ENCODE peak calls at places on chromosomes 2 and 18, in eight cellular contexts. One of them, this sample, is unnamed.

GRCh38 chr2:128692895-128693519 is 374.3 kb upstream of the HS6ST1 start:
- DNase-seq in stomach: no peak
- DNase-seq in AG04449: no peak
- DNase-seq in pancreas: no peak
- DNase-seq in colonic mucosa: no peak
- DNase-seq in nephron progenitor cell: no peak
- DNase-seq in heart left ventricle: no peak
- DNase-seq in right atrium auricular region: peak; percentile 46
- DNase-seq in this sample: no peak

GRCh38 chr2:156430978-156431358 is 5.2 kb upstream of the GPD2 start:
- DNase-seq in colonic mucosa: no peak
- DNase-seq in pancreas: no peak
- DNase-seq in right atrium auricular region: no peak
- DNase-seq in stomach: no peak
- DNase-seq in heart left ventricle: no peak
- DNase-seq in nephron progenitor cell: no peak
- DNase-seq in AG04449: no peak
- DNase-seq in this sample: peak; percentile 70

GRCh38 chr2:195406886-195407603 is 250.0 kb upstream of the SLC39A10 start:
- DNase-seq in colonic mucosa: no peak
- DNase-seq in heart left ventricle: no peak
- DNase-seq in nephron progenitor cell: no peak
- DNase-seq in stomach: no peak
- DNase-seq in pancreas: no peak
- DNase-seq in right atrium auricular region: no peak
- DNase-seq in AG04449: no peak
- DNase-seq in this sample: no peak

GRCh38 chr18:44701227-44701626 is 20.5 kb downstream of the SETBP1 start:
- DNase-seq in heart left ventricle: no peak
- DNase-seq in pancreas: no peak
- DNase-seq in nephron progenitor cell: no peak
- DNase-seq in colonic mucosa: no peak
- DNase-seq in AG04449: no peak
- DNase-seq in stomach: no peak
- DNase-seq in right atrium auricular region: no peak
- DNase-seq in this sample: no peak

GRCh38 chr2:108253106-108253505 is 13.3 kb downstream of the SULT1C3 start:
- DNase-seq in pancreas: no peak
- DNase-seq in AG04449: no peak
- DNase-seq in heart left ventricle: no peak
- DNase-seq in nephron progenitor cell: no peak
- DNase-seq in stomach: no peak
- DNase-seq in right atrium auricular region: no peak
- DNase-seq in colonic mucosa: no peak
- DNase-seq in this sample: no peak

GRCh38 chr2:47617028-47617427 is 165.9 kb upstream of the MSH6 start:
- DNase-seq in AG04449: no peak
- DNase-seq in heart left ventricle: no peak
- DNase-seq in stomach: no peak
- DNase-seq in colonic mucosa: no peak
- DNase-seq in pancreas: no peak
- DNase-seq in right atrium auricular region: no peak
- DNase-seq in nephron progenitor cell: no peak
- DNase-seq in this sample: no peak

GRCh38 chr2:10590742-10591141 is 99.0 kb downstream of the NOL10 start:
- DNase-seq in right atrium auricular region: no peak
- DNase-seq in stomach: no peak
- DNase-seq in heart left ventricle: no peak
- DNase-seq in colonic mucosa: no peak
- DNase-seq in AG04449: no peak
- DNase-seq in nephron progenitor cell: no peak
- DNase-seq in pancreas: no peak
- DNase-seq in this sample: no peak

GRCh38 chr18:56873441-56874140 is 222.4 kb downstream of the WDR7 start:
- DNase-seq in pancreas: no peak
- DNase-seq in stomach: no peak
- DNase-seq in right atrium auricular region: no peak
- DNase-seq in heart left ventricle: no peak
- DNase-seq in AG04449: no peak
- DNase-seq in nephron progenitor cell: peak; percentile 6
- DNase-seq in colonic mucosa: no peak
- DNase-seq in this sample: no peak

GRCh38 chr2:195408196-195408595 is 248.8 kb upstream of the SLC39A10 start:
- DNase-seq in AG04449: no peak
- DNase-seq in nephron progenitor cell: no peak
- DNase-seq in pancreas: no peak
- DNase-seq in right atrium auricular region: no peak
- DNase-seq in stomach: no peak
- DNase-seq in heart left ventricle: no peak
- DNase-seq in colonic mucosa: no peak
- DNase-seq in this sample: no peak

GRCh38 chr2:46249654-46250053 is 47.6 kb upstream of the EPAS1 start:
- DNase-seq in right atrium auricular region: no peak
- DNase-seq in AG04449: no peak
- DNase-seq in nephron progenitor cell: no peak
- DNase-seq in heart left ventricle: no peak
- DNase-seq in pancreas: no peak
- DNase-seq in colonic mucosa: no peak
- DNase-seq in stomach: no peak
- DNase-seq in this sample: no peak

GRCh38 chr2:235605306-235605998 is 111.6 kb downstream of the AGAP1 start:
- DNase-seq in stomach: peak; percentile 50
- DNase-seq in AG04449: peak; percentile 74
- DNase-seq in nephron progenitor cell: peak; percentile 67
- DNase-seq in colonic mucosa: peak; percentile 38
- DNase-seq in heart left ventricle: peak; percentile 82
- DNase-seq in right atrium auricular region: peak; percentile 96
- DNase-seq in pancreas: peak; percentile 42
- DNase-seq in this sample: no peak

DNA sequence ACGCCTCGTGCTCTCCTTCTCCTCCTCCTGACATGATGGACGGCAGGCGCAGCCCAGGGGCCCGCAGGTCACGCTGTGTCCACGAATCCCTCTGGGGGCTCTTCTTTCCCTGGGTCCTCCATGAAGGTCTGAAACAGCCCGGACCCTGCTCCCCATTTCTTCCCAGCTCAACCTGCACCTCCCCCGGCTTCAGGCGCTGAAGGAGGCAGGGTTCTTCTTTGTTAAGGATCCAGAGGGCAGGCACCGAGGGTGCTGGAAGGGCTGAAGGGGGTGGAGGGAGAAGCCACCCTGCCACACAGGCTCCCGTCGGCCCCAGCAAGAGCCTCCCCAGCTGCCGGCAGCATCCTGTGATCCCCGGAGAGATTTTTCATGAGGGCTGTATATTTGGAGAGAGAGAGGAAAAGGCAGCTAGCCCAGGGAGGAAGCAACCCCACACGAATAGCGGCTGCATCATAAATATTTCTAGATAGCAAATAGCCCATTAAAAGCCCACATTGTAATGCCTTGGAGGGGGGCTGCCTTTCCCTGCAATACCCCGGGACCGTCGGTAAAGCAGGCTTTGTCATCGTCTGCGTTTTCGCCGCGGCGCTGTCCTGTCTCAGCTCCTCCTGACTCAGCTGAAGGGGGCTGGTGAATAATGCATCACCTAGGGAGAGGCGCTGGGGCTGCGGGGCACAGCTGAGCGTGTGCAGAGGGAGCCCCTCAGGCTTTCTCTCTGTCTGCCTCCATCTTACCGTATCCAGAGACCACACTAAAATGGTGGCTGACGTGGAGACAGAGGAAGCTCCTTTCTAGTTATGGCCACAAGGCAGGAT is 289.3 kb downstream of the SOX11 start:
- DNase-seq in pancreas: no peak
- DNase-seq in colonic mucosa: no peak
- DNase-seq in stomach: no peak
- DNase-seq in heart left ventricle: no peak
- DNase-seq in nephron progenitor cell: peak; percentile 56
- DNase-seq in AG04449: no peak
- DNase-seq in right atrium auricular region: no peak
- DNase-seq in this sample: no peak
- TF ChIP-seq CTCF in pancreas: no peak
- TF ChIP-seq CTCF in colonic mucosa: no peak
- TF ChIP-seq CTCF in stomach: no peak
- TF ChIP-seq CTCF in heart left ventricle: no peak
- TF ChIP-seq CTCF in nephron progenitor cell: no peak
- TF ChIP-seq CTCF in AG04449: no peak
- TF ChIP-seq CTCF in right atrium auricular region: no peak
- TF ChIP-seq CTCF in this sample: no peak

GRCh38 chr2:40488101-40488598 is 36.3 kb upstream of the SLC8A1 start:
- DNase-seq in AG04449: no peak
- DNase-seq in heart left ventricle: no peak
- DNase-seq in colonic mucosa: no peak
- DNase-seq in nephron progenitor cell: no peak
- DNase-seq in right atrium auricular region: no peak
- DNase-seq in pancreas: no peak
- DNase-seq in stomach: no peak
- DNase-seq in this sample: no peak
- TF ChIP-seq CTCF in AG04449: no peak
- TF ChIP-seq CTCF in heart left ventricle: peak; percentile 53
- TF ChIP-seq CTCF in colonic mucosa: no peak
- TF ChIP-seq CTCF in nephron progenitor cell: peak; percentile 50
- TF ChIP-seq CTCF in right atrium auricular region: peak; percentile 27
- TF ChIP-seq CTCF in pancreas: peak; percentile 37
- TF ChIP-seq CTCF in stomach: no peak
- TF ChIP-seq CTCF in this sample: no peak

GRCh38 chr2:2564300-2565085 is 233.4 kb upstream of the MYT1L start:
- DNase-seq in pancreas: no peak
- DNase-seq in colonic mucosa: no peak
- DNase-seq in right atrium auricular region: no peak
- DNase-seq in stomach: no peak
- DNase-seq in AG04449: no peak
- DNase-seq in nephron progenitor cell: no peak
- DNase-seq in heart left ventricle: no peak
- DNase-seq in this sample: no peak

GRCh38 chr2:2563309-2563860 is 232.3 kb upstream of the MYT1L start:
- DNase-seq in right atrium auricular region: no peak
- DNase-seq in AG04449: no peak
- DNase-seq in nephron progenitor cell: no peak
- DNase-seq in heart left ventricle: no peak
- DNase-seq in stomach: no peak
- DNase-seq in colonic mucosa: no peak
- DNase-seq in pancreas: no peak
- DNase-seq in this sample: no peak

GRCh38 chr2:2562867-2563266 is 231.8 kb upstream of the MYT1L start:
- DNase-seq in AG04449: no peak
- DNase-seq in right atrium auricular region: no peak
- DNase-seq in pancreas: no peak
- DNase-seq in heart left ventricle: no peak
- DNase-seq in stomach: no peak
- DNase-seq in nephron progenitor cell: no peak
- DNase-seq in colonic mucosa: no peak
- DNase-seq in this sample: no peak

GRCh38 chr2:2560374-2561015 is 229.4 kb upstream of the MYT1L start:
- DNase-seq in pancreas: no peak
- DNase-seq in right atrium auricular region: no peak
- DNase-seq in AG04449: no peak
- DNase-seq in stomach: no peak
- DNase-seq in nephron progenitor cell: no peak
- DNase-seq in colonic mucosa: no peak
- DNase-seq in heart left ventricle: no peak
- DNase-seq in this sample: no peak

GRCh38 chr2:2561346-2562095 is 230.4 kb upstream of the MYT1L start:
- DNase-seq in AG04449: no peak
- DNase-seq in heart left ventricle: no peak
- DNase-seq in right atrium auricular region: no peak
- DNase-seq in stomach: no peak
- DNase-seq in colonic mucosa: no peak
- DNase-seq in pancreas: no peak
- DNase-seq in nephron progenitor cell: no peak
- DNase-seq in this sample: no peak
- TF ChIP-seq CTCF in AG04449: no peak
- TF ChIP-seq CTCF in heart left ventricle: no peak
- TF ChIP-seq CTCF in right atrium auricular region: no peak
- TF ChIP-seq CTCF in stomach: no peak
- TF ChIP-seq CTCF in colonic mucosa: no peak
- TF ChIP-seq CTCF in pancreas: no peak
- TF ChIP-seq CTCF in nephron progenitor cell: no peak
- TF ChIP-seq CTCF in this sample: no peak

DNA sequence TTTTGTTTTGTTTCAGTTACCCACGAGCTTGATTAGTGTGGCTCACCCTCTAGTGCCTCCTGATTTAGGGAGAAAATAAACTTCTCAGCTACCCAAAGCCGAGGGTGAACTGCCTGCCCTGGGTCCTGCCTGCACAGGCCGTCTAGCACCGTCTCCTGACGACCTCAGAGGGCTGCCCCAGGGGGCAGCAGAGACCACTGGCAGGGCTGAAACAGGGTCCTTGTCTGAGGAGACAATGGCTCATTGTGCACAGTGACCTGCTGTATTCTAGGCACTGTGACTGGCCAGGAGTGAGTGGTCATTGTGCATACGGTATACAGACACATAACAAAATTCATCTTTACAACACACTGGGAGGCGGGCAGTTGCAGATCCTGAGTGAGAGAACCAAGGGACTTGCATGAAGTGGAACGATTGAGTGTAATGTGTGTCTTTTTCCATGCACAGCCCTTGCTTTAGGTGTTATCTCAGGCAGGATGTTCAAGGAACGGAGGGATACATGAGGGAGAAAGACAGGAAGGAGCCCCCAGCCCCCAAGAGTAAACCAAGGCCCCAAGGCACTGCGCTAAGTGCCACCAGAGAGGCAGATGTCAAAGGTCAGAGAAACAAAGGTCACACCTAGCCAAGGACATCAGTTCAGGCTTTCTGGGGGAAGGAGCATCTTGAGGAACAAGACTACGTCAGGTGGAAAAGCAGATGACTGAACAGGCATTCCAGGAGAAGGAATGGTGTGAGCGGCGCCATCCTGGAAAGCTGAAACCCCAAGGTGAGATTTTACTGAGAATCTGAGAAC is 421.3 kb downstream of the LPIN1 start:
- DNase-seq in nephron progenitor cell: peak; percentile 43
- DNase-seq in stomach: no peak
- DNase-seq in AG04449: no peak
- DNase-seq in colonic mucosa: no peak
- DNase-seq in pancreas: no peak
- DNase-seq in heart left ventricle: peak; percentile 61
- DNase-seq in right atrium auricular region: no peak
- DNase-seq in this sample: no peak
- TF ChIP-seq CTCF in nephron progenitor cell: peak; percentile 50
- TF ChIP-seq CTCF in stomach: no peak
- TF ChIP-seq CTCF in AG04449: no peak
- TF ChIP-seq CTCF in colonic mucosa: no peak
- TF ChIP-seq CTCF in pancreas: no peak
- TF ChIP-seq CTCF in heart left ventricle: peak; percentile 41
- TF ChIP-seq CTCF in right atrium auricular region: no peak
- TF ChIP-seq CTCF in this sample: peak; percentile 6